ENCODE peak calls at places on chromosomes 12 and 14, in six cellular contexts. One of them, this sample, is unnamed.

GRCh38 chr12:132408001-132408400 is 78.6 kb upstream of the GALNT9 start:
- DNase-seq in BJ: no peak
- DNase-seq in H7: no peak
- DNase-seq in HTR-8/SVneo: no peak
- DNase-seq in stimulated activated CD4-positive, alpha-beta T cell treated with anti-CD3 and anti-CD28 coated beads, Interleukin-4, amount 100 ng/mL, for 48 hours: no peak
- DNase-seq in pons: no peak
- DNase-seq in this sample: no peak

GRCh38 chr12:58253663-58254062 is 312.3 kb downstream of the ATP23 start:
- DNase-seq in BJ: no peak
- DNase-seq in H7: no peak
- DNase-seq in HTR-8/SVneo: peak
- DNase-seq in stimulated activated CD4-positive, alpha-beta T cell treated with anti-CD3 and anti-CD28 coated beads, Interleukin-4, amount 100 ng/mL, for 48 hours: no peak
- DNase-seq in pons: no peak
- DNase-seq in this sample: no peak

GRCh38 chr12:49969027-49969426 is 3.7 kb upstream of the AQP6 start:
- DNase-seq in BJ: no peak
- DNase-seq in H7: peak
- DNase-seq in HTR-8/SVneo: no peak
- DNase-seq in stimulated activated CD4-positive, alpha-beta T cell treated with anti-CD3 and anti-CD28 coated beads, Interleukin-4, amount 100 ng/mL, for 48 hours: no peak
- DNase-seq in pons: peak
- DNase-seq in this sample: peak

GRCh38 chr12:5083955-5084849 is 40.5 kb downstream of the KCNA5 start:
- DNase-seq in BJ: peak
- DNase-seq in H7: peak
- DNase-seq in HTR-8/SVneo: peak
- DNase-seq in stimulated activated CD4-positive, alpha-beta T cell treated with anti-CD3 and anti-CD28 coated beads, Interleukin-4, amount 100 ng/mL, for 48 hours: no peak
- DNase-seq in pons: peak
- DNase-seq in this sample: peak

GRCh38 chr12:29200586-29200985 is 51.5 kb downstream of the FAR2 start:
- DNase-seq in BJ: no peak
- DNase-seq in H7: no peak
- DNase-seq in HTR-8/SVneo: no peak
- DNase-seq in stimulated activated CD4-positive, alpha-beta T cell treated with anti-CD3 and anti-CD28 coated beads, Interleukin-4, amount 100 ng/mL, for 48 hours: no peak
- DNase-seq in pons: no peak
- DNase-seq in this sample: no peak

GRCh38 chr14:35399083-35399807 is 5.3 kb downstream of the NFKBIA start:
- DNase-seq in BJ: no peak
- DNase-seq in H7: no peak
- DNase-seq in HTR-8/SVneo: no peak
- DNase-seq in stimulated activated CD4-positive, alpha-beta T cell treated with anti-CD3 and anti-CD28 coated beads, Interleukin-4, amount 100 ng/mL, for 48 hours: no peak
- DNase-seq in pons: no peak
- DNase-seq in this sample: no peak

GRCh38 chr12:26113194-26113654 is 11.6 kb downstream of the BHLHE41 start:
- DNase-seq in BJ: no peak
- DNase-seq in H7: no peak
- DNase-seq in HTR-8/SVneo: no peak
- DNase-seq in stimulated activated CD4-positive, alpha-beta T cell treated with anti-CD3 and anti-CD28 coated beads, Interleukin-4, amount 100 ng/mL, for 48 hours: no peak
- DNase-seq in pons: peak
- DNase-seq in this sample: no peak

GRCh38 chr14:31926123-31926522 is 151.0 kb upstream of the ARHGAP5 start:
- DNase-seq in BJ: no peak
- DNase-seq in H7: peak
- DNase-seq in HTR-8/SVneo: peak
- DNase-seq in stimulated activated CD4-positive, alpha-beta T cell treated with anti-CD3 and anti-CD28 coated beads, Interleukin-4, amount 100 ng/mL, for 48 hours: no peak
- DNase-seq in pons: peak
- DNase-seq in this sample: no peak

GRCh38 chr12:122081697-122082221 is 3.2 kb downstream of the MLXIP start:
- DNase-seq in BJ: no peak
- DNase-seq in H7: no peak
- DNase-seq in HTR-8/SVneo: no peak
- DNase-seq in stimulated activated CD4-positive, alpha-beta T cell treated with anti-CD3 and anti-CD28 coated beads, Interleukin-4, amount 100 ng/mL, for 48 hours: no peak
- DNase-seq in pons: peak
- DNase-seq in this sample: no peak

GRCh38 chr14:35416108-35416750 is 11.7 kb upstream of the NFKBIA start:
- DNase-seq in BJ: no peak
- DNase-seq in H7: no peak
- DNase-seq in HTR-8/SVneo: peak
- DNase-seq in stimulated activated CD4-positive, alpha-beta T cell treated with anti-CD3 and anti-CD28 coated beads, Interleukin-4, amount 100 ng/mL, for 48 hours: peak
- DNase-seq in pons: no peak
- DNase-seq in this sample: no peak

GRCh38 chr12:58496411-58496810 is 423.9 kb downstream of the LRIG3 start:
- DNase-seq in BJ: no peak
- DNase-seq in H7: no peak
- DNase-seq in HTR-8/SVneo: no peak
- DNase-seq in stimulated activated CD4-positive, alpha-beta T cell treated with anti-CD3 and anti-CD28 coated beads, Interleukin-4, amount 100 ng/mL, for 48 hours: no peak
- DNase-seq in pons: no peak
- DNase-seq in this sample: no peak

GRCh38 chr14:23022849-23023499 is 11.7 kb downstream of the PSMB5 start:
- DNase-seq in BJ: no peak
- DNase-seq in H7: no peak
- DNase-seq in HTR-8/SVneo: no peak
- DNase-seq in stimulated activated CD4-positive, alpha-beta T cell treated with anti-CD3 and anti-CD28 coated beads, Interleukin-4, amount 100 ng/mL, for 48 hours: no peak
- DNase-seq in pons: no peak
- DNase-seq in this sample: no peak

GRCh38 chr12:100234591-100235304 is 32.1 kb downstream of the DEPDC4 start:
- DNase-seq in BJ: no peak
- DNase-seq in H7: peak
- DNase-seq in HTR-8/SVneo: peak
- DNase-seq in stimulated activated CD4-positive, alpha-beta T cell treated with anti-CD3 and anti-CD28 coated beads, Interleukin-4, amount 100 ng/mL, for 48 hours: no peak
- DNase-seq in pons: peak
- DNase-seq in this sample: peak

GRCh38 chr12:2687058-2687457 is 107.7 kb upstream of the FKBP4 start:
- DNase-seq in BJ: no peak
- DNase-seq in H7: peak
- DNase-seq in HTR-8/SVneo: no peak
- DNase-seq in stimulated activated CD4-positive, alpha-beta T cell treated with anti-CD3 and anti-CD28 coated beads, Interleukin-4, amount 100 ng/mL, for 48 hours: no peak
- DNase-seq in pons: no peak
- DNase-seq in this sample: no peak

GRCh38 chr12:49019435-49020317 is 1.1 kb upstream of the PRKAG1 start:
- DNase-seq in BJ: no peak
- DNase-seq in H7: peak
- DNase-seq in HTR-8/SVneo: peak
- DNase-seq in stimulated activated CD4-positive, alpha-beta T cell treated with anti-CD3 and anti-CD28 coated beads, Interleukin-4, amount 100 ng/mL, for 48 hours: no peak
- DNase-seq in pons: no peak
- DNase-seq in this sample: no peak

GRCh38 chr12:65511134-65511912 is 232.8 kb downstream of the MSRB3 start:
- DNase-seq in BJ: no peak
- DNase-seq in H7: no peak
- DNase-seq in HTR-8/SVneo: no peak
- DNase-seq in stimulated activated CD4-positive, alpha-beta T cell treated with anti-CD3 and anti-CD28 coated beads, Interleukin-4, amount 100 ng/mL, for 48 hours: no peak
- DNase-seq in pons: peak
- DNase-seq in this sample: peak

GRCh38 chr12:66060361-66060907 is 70.1 kb downstream of the LLPH start:
- DNase-seq in BJ: no peak
- DNase-seq in H7: no peak
- DNase-seq in HTR-8/SVneo: no peak
- DNase-seq in stimulated activated CD4-positive, alpha-beta T cell treated with anti-CD3 and anti-CD28 coated beads, Interleukin-4, amount 100 ng/mL, for 48 hours: no peak
- DNase-seq in pons: no peak
- DNase-seq in this sample: no peak

GRCh38 chr14:67483599-67484270 is 4.8 kb downstream of the TMEM229B start:
- DNase-seq in BJ: no peak
- DNase-seq in H7: no peak
- DNase-seq in HTR-8/SVneo: no peak
- DNase-seq in stimulated activated CD4-positive, alpha-beta T cell treated with anti-CD3 and anti-CD28 coated beads, Interleukin-4, amount 100 ng/mL, for 48 hours: no peak
- DNase-seq in pons: no peak
- DNase-seq in this sample: no peak

GRCh38 chr12:90940872-90941499 is 14.0 kb downstream of the CCER1 start:
- DNase-seq in BJ: no peak
- DNase-seq in H7: no peak
- DNase-seq in HTR-8/SVneo: peak
- DNase-seq in stimulated activated CD4-positive, alpha-beta T cell treated with anti-CD3 and anti-CD28 coated beads, Interleukin-4, amount 100 ng/mL, for 48 hours: no peak
- DNase-seq in pons: peak
- DNase-seq in this sample: no peak

GRCh38 chr12:10756194-10756593 is 33.1 kb upstream of the YBX3 start:
- DNase-seq in BJ: no peak
- DNase-seq in H7: no peak
- DNase-seq in HTR-8/SVneo: no peak
- DNase-seq in stimulated activated CD4-positive, alpha-beta T cell treated with anti-CD3 and anti-CD28 coated beads, Interleukin-4, amount 100 ng/mL, for 48 hours: no peak
- DNase-seq in pons: no peak
- DNase-seq in this sample: no peak

GRCh38 chr12:6961278-6961694 is 9.2 kb downstream of the PHB2 start:
- DNase-seq in BJ: no peak
- DNase-seq in H7: peak
- DNase-seq in HTR-8/SVneo: no peak
- DNase-seq in stimulated activated CD4-positive, alpha-beta T cell treated with anti-CD3 and anti-CD28 coated beads, Interleukin-4, amount 100 ng/mL, for 48 hours: peak
- DNase-seq in pons: no peak
- DNase-seq in this sample: peak

GRCh38 chr14:81247271-81247766 is 26.6 kb upstream of the GTF2A1 start:
- DNase-seq in BJ: no peak
- DNase-seq in H7: no peak
- DNase-seq in HTR-8/SVneo: no peak
- DNase-seq in stimulated activated CD4-positive, alpha-beta T cell treated with anti-CD3 and anti-CD28 coated beads, Interleukin-4, amount 100 ng/mL, for 48 hours: no peak
- DNase-seq in pons: no peak
- DNase-seq in this sample: no peak

GRCh38 chr12:131094831-131095805 is 141.4 kb downstream of the ADGRD1 start:
- DNase-seq in BJ: no peak
- DNase-seq in H7: no peak
- DNase-seq in HTR-8/SVneo: no peak
- DNase-seq in stimulated activated CD4-positive, alpha-beta T cell treated with anti-CD3 and anti-CD28 coated beads, Interleukin-4, amount 100 ng/mL, for 48 hours: no peak
- DNase-seq in pons: no peak
- DNase-seq in this sample: no peak